ENCODE peak calls at places on chromosomes 12 and 14, in five cellular contexts. S is fibroblast of lung, Z is IMR-90, A is transverse colon, B is lower lobe of right lung. I is an unnamed sample.

GRCh38 chr14:65993103-65993502 is 493.1 kb upstream of the CCDC196 start:
- DNase-seq in S (no peak), Z (no peak), A (no peak), B (no peak), I (no peak)

GRCh38 chr12:6961278-6961694 is 9.2 kb downstream of the PHB2 start:
- DNase-seq in S (no peak), Z (no peak), A (peak; percentile 83), B (peak; percentile 91), I (peak; percentile 93)

GRCh38 chr12:92478692-92479091 is 224.1 kb upstream of the PLEKHG7 start:
- DNase-seq in S (no peak), Z (no peak), A (no peak), B (no peak), I (no peak)

GRCh38 chr12:124053855-124054254 is 80.8 kb downstream of the ZNF664 start:
- DNase-seq in S (peak; percentile 67), Z (peak; percentile 48), A (peak; percentile 36), B (peak; percentile 61), I (peak; percentile 58)

GRCh38 chr14:49249022-49249421 is 337.2 kb downstream of the RPS29 start:
- DNase-seq in S (peak; percentile 34), Z (peak; percentile 1), A (no peak), B (no peak), I (no peak)

GRCh38 chr14:69077841-69078240 is 75.1 kb downstream of the DCAF5 start:
- DNase-seq in S (peak; percentile 65), Z (peak; percentile 92), A (no peak), B (no peak), I (no peak)

GRCh38 chr14:39368261-39368959 is 63.8 kb downstream of the FBXO33 start:
- DNase-seq in S (peak; percentile 80), Z (peak; percentile 78), A (peak; percentile 32), B (no peak), I (no peak)

GRCh38 chr14:97056086-97056485 is 258.9 kb downstream of the VRK1 start:
- DNase-seq in S (no peak), Z (no peak), A (no peak), B (no peak), I (no peak)

GRCh38 chr12:82019533-82019932 is 260.4 kb upstream of the PPFIA2 start:
- DNase-seq in S (no peak), Z (no peak), A (no peak), B (no peak), I (no peak)

GRCh38 chr12:65014504-65015271 is 106.4 kb downstream of the WIF1 start:
- DNase-seq in S (no peak), Z (no peak), A (no peak), B (no peak), I (no peak)

GRCh38 chr12:55515696-55516095 is 23.5 kb downstream of the OR6C68 start:
- DNase-seq in S (no peak), Z (no peak), A (no peak), B (no peak), I (peak; percentile 3)
- TF ChIP-seq CTCF in S (no peak), Z (no peak), A (no peak), B (no peak), I (no peak)

GRCh38 chr12:94998322-94998721 is 5.2 kb downstream of the NDUFA12 start:
- DNase-seq in S (no peak), Z (no peak), A (no peak), B (no peak), I (no peak)
- H3K4me1 ChIP-seq in S (peaks cover 2% of the 10 kb centered on the region), Z (no peaks in the 10 kb centered on the region), A (peaks cover 15% of the 10 kb centered on the region), B (peaks cover 29% of the 10 kb centered on the region), I (peaks cover 5% of the 10 kb centered on the region)

GRCh38 chr12:30395190-30395589 is 300.5 kb downstream of the IPO8 start:
- DNase-seq in S (no peak), Z (no peak), A (no peak), B (no peak), I (no peak)

GRCh38 chr12:30391766-30392366 is 303.8 kb downstream of the IPO8 start:
- DNase-seq in S (no peak), Z (no peak), A (no peak), B (no peak), I (no peak)

GRCh38 chr12:30399859-30400258 is 295.8 kb downstream of the IPO8 start:
- DNase-seq in S (no peak), Z (no peak), A (no peak), B (no peak), I (no peak)

GRCh38 chr12:30400349-30400748 is 295.3 kb downstream of the IPO8 start:
- DNase-seq in S (no peak), Z (no peak), A (no peak), B (no peak), I (no peak)

GRCh38 chr12:30396576-30396975 is 299.1 kb downstream of the IPO8 start:
- DNase-seq in S (no peak), Z (no peak), A (no peak), B (no peak), I (no peak)
- TF ChIP-seq CTCF in S (no peak), Z (no peak), A (no peak), B (no peak), I (no peak)

DNA sequence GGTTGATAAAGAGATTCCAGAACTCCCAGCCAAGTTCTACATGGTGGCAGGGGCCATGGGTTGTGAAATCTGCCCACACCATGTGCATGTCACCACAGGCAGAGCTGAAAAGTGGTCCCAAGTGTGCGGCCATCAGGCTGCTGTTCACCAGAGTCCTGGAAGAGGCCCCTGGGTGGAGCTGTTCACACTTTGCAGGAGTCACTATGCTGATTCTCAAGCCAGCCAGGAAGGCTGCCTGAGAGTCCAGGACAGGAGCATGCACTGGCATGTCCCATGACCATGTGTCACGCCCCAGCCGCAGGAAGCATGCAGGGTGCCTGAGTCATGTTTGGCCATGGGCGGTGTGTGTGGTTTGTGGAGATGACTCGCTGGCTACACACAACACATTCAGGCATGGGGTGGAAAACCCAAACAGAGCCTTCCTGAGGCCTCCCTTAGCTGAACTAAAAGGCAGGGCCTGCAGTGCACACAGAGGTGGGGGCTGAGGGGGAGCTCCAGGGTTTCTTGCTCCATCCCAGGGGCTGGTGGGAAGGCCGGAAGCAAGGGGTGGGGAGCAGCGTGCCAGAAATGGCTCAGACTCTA is 19.5 kb downstream of the ABCB9 start:
- DNase-seq in S (peak; percentile 99), Z (peak; percentile 100), A (peak; percentile 88), B (peak; percentile 91), I (peak; percentile 94)
- H3K4me1 ChIP-seq in S (peaks cover 30% of the 10 kb centered on the region), Z (peaks cover 22% of the 10 kb centered on the region), A (peaks cover 19% of the 10 kb centered on the region), B (peaks cover 42% of the 10 kb centered on the region), I (peaks cover 24% of the 10 kb centered on the region)

DNA sequence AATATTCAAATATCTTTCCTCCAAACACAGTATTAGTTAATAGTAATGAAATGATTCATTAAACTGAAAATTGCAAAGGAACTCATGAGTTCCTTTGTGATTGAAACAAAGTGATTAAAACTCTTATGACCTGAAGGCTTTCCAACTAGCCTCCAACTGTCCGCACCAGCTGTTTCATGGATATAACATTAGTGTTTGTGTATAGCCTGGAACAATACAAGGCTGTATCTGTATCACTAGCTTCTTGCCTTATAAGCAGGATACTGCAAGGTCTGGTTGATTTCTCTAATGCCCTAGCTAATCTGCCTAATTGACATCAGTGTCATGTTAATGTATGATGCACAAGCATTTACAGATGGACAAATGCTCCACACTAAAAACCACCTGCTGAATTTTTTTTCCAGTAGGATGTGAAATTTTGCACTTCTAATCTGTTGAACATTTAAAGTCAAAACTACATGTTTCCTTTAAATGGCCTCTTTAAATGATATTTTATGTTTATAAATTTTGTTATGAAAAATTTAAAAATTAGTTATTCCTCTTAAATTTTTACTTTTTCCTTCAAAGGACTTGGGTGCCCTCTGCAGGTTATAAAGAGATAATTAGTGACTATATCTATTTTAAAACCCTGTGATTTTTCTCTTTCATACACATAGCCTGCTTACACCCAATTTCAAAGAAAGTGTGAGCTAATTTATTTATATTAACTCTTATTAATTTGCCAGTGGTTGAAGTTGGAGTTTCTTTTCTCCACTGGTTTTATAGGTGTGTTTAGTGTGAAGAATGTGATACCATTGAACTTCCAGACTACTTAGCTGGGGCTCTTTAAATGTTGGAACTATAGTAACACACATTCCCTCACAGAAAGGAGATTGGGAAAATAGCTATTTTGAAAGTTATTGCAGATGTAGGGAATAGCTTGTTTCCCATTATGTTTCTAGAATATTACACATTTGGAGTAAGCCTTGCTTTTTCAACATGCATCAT is 25.4 kb downstream of the AP5M1 start:
- DNase-seq in S (peak; percentile 54), Z (peak; percentile 35), A (no peak), B (no peak), I (no peak)
- TF ChIP-seq CTCF in S (peak; percentile 21), Z (peak; percentile 49), A (no peak), B (peak; percentile 2), I (no peak)

GRCh38 chr12:16243487-16244412 is 33.7 kb downstream of the SLC15A5 start:
- DNase-seq in S (no peak), Z (no peak), A (no peak), B (no peak), I (no peak)

GRCh38 chr12:16241346-16241745 is 36.1 kb downstream of the SLC15A5 start:
- DNase-seq in S (no peak), Z (no peak), A (no peak), B (no peak), I (no peak)

GRCh38 chr12:16238661-16239060 is 38.8 kb downstream of the SLC15A5 start:
- DNase-seq in S (no peak), Z (no peak), A (no peak), B (no peak), I (no peak)
- H3K4me1 ChIP-seq in S (no peaks in the 10 kb centered on the region), Z (no peaks in the 10 kb centered on the region), A (no peaks in the 10 kb centered on the region), B (no peaks in the 10 kb centered on the region), I (no peaks in the 10 kb centered on the region)

GRCh38 chr14:91142214-91142668 is 28.4 kb downstream of the DGLUCY start:
- DNase-seq in S (no peak), Z (no peak), A (no peak), B (no peak), I (no peak)

GRCh38 chr14:91139776-91140175 is 25.9 kb downstream of the DGLUCY start:
- DNase-seq in S (no peak), Z (no peak), A (no peak), B (no peak), I (no peak)

GRCh38 chr14:91135039-91135438 is 21.2 kb downstream of the DGLUCY start:
- DNase-seq in S (no peak), Z (no peak), A (no peak), B (no peak), I (no peak)

GRCh38 chr14:91140672-91141071 is 26.8 kb downstream of the DGLUCY start:
- DNase-seq in S (peak; percentile 25), Z (no peak), A (peak; percentile 47), B (no peak), I (peak; percentile 74)

GRCh38 chr14:91138511-91139359 is 24.9 kb downstream of the DGLUCY start:
- DNase-seq in S (peak; percentile 38), Z (no peak), A (peak; percentile 31), B (no peak), I (peak; percentile 55)
- TF ChIP-seq CTCF in S (peak; percentile 59), Z (peak; percentile 57), A (peak; percentile 37), B (peak; percentile 53), I (no peak)

I was measured in mucosa of descending colon.